ENCODE peak calls at places on chromosomes 7 and 10, in eight cellular contexts. I is right cardiac atrium; B is IMR-90; A is CD8-positive, alpha-beta memory T cell; J is colonic mucosa; F is fibroblast of villous mesenchyme; N is PC-3; R is upper lobe of right lung. U is an unnamed sample.

GRCh38 chr7:20331912-20332317 is 1.2 kb downstream of the ITGB8 start:
- DNase-seq in F (no peak), J (peak; percentile 54), A (no peak), B (no peak), N (peak; percentile 19), R (peak; percentile 50), I (no peak), U (no peak)

GRCh38 chr7:134954197-134955082 is 31.9 kb upstream of the AGBL3 start:
- DNase-seq in B (peak; percentile 54), F (peak; percentile 47), R (no peak), A (no peak), I (no peak), N (peak; percentile 50), J (no peak), U (peak; percentile 33)

GRCh38 chr10:17181751-17182150 is 19.7 kb downstream of the TRDMT1 start:
- DNase-seq in I (no peak), B (no peak), J (no peak), N (peak; percentile 25), A (no peak), R (peak; percentile 72), F (no peak), U (peak; percentile 61)

GRCh38 chr7:20577362-20578069 is 38.0 kb upstream of the ABCB5 start:
- DNase-seq in B (no peak), R (no peak), I (no peak), F (peak; percentile 11), N (no peak), A (no peak), J (no peak), U (no peak)

GRCh38 chr7:90580051-90580450 is 16.1 kb upstream of the CDK14 start:
- DNase-seq in F (no peak), B (no peak), J (no peak), A (no peak), R (no peak), I (no peak), N (peak; percentile 67), U (peak; percentile 86)

GRCh38 chr10:97089209-97089865 is 96.4 kb downstream of the SLIT1 start:
- DNase-seq in J (no peak), A (no peak), F (no peak), B (no peak), I (no peak), R (no peak), N (peak; percentile 37), U (peak; percentile 57)

GRCh38 chr10:17219024-17219423 is 9.0 kb upstream of the VIM start:
- DNase-seq in A (no peak), F (no peak), J (no peak), N (no peak), I (no peak), B (peak; percentile 80), R (no peak), U (peak; percentile 64)

GRCh38 chr10:29646238-29646902 is 11.6 kb upstream of the SVIL start:
- DNase-seq in N (peak; percentile 57), B (peak; percentile 36), A (no peak), R (no peak), F (peak; percentile 79), I (no peak), J (no peak), U (peak; percentile 96)

GRCh38 chr10:454860-455259 is 234.6 kb downstream of the DIP2C start:
- DNase-seq in B (peak; percentile 92), N (peak; percentile 84), I (peak; percentile 61), A (no peak), F (peak; percentile 83), R (no peak), J (no peak), U (peak; percentile 86)

GRCh38 chr10:126461289-126461688 is 73.0 kb upstream of the ADAM12 start:
- DNase-seq in B (no peak), A (no peak), J (no peak), N (no peak), R (no peak), F (no peak), I (no peak), U (no peak)

GRCh38 chr10:14879055-14879800 is 562 bp downstream of the SUV39H2 start:
- DNase-seq in I (no peak), R (no peak), J (peak; percentile 41), F (peak; percentile 18), N (no peak), B (no peak), A (peak; percentile 61), U (peak; percentile 23)

GRCh38 chr7:2090526-2091520 is 141.9 kb downstream of the MAD1L1 start:
- DNase-seq in B (no peak), A (no peak), R (no peak), J (no peak), I (no peak), F (no peak), N (no peak), U (no peak)

GRCh38 chr10:44422631-44423030 is 37.7 kb upstream of the CXCL12 start:
- DNase-seq in B (no peak), A (no peak), N (no peak), F (no peak), J (no peak), R (no peak), I (no peak), U (no peak)

GRCh38 chr10:42926831-42927230 is 144.2 kb downstream of the BMS1 start:
- DNase-seq in A (no peak), I (no peak), R (no peak), J (no peak), N (no peak), B (no peak), F (peak; percentile 25), U (no peak)

DNA sequence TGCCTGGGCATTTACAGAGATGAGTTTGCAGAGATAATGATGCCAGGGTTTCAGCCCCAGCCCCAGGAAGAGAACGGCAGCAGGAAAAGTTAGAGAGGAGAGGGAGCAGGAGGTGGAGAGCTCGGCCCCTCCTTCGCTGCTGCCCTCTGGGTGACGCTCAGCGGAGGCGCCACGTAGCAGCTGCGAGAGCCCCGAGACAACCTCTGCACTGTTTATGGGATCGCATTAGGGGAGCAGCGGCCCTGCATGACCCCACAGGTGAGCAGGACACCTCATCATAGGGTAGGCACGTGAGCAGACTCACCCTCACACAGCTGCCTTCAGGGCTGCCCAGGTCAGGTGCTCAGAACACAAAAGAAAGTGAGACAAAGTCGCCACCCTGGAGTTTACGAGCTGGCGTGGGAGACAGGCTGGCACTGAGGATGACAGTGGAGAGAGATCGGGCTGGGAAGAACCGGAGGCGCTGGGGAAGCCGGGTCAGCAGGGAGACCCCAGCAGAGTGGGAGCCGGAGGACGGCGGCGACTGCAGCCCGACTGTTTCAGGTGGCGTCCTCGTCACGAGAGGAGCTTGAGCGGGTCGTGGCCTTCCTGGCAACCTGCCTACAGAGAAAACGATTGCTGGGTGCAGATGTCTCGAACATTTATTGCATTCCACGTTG is 83.2 kb upstream of the INSIG1 start:
- DNase-seq in J (no peak), N (peak; percentile 43), F (peak; percentile 33), A (no peak), I (no peak), R (no peak), B (no peak), U (peak; percentile 15)
- H3K4me3 ChIP-seq in J (no peak overlapping the region), N (peak overlapping the region; percentile 66), F (peak overlapping the region; percentile 33), A (no peak overlapping the region), I (no peak overlapping the region), R (peak overlapping the region; percentile 33), B (no peak overlapping the region), U (peak overlapping the region; percentile 16)

GRCh38 chr10:33813415-33813814 is 478.9 kb upstream of the NRP1 start:
- DNase-seq in R (no peak), J (no peak), B (no peak), F (no peak), N (no peak), A (no peak), I (no peak), U (no peak)
- H3K4me3 ChIP-seq in R (no peak overlapping the region), J (no peak overlapping the region), B (no peak overlapping the region), F (no peak overlapping the region), N (no peak overlapping the region), A (no peak overlapping the region), I (no peak overlapping the region), U (no peak overlapping the region)

GRCh38 chr7:155203882-155204691 is 93.6 kb upstream of the INSIG1 start:
- DNase-seq in B (no peak), R (no peak), I (no peak), F (no peak), N (no peak), A (no peak), J (no peak), U (no peak)

GRCh38 chr7:155206286-155207020 is 91.2 kb upstream of the INSIG1 start:
- DNase-seq in A (peak; percentile 76), J (peak; percentile 39), R (peak; percentile 80), B (peak; percentile 89), F (peak; percentile 76), I (peak; percentile 83), N (peak; percentile 69), U (peak; percentile 20)

GRCh38 chr7:155204744-155205367 is 92.8 kb upstream of the INSIG1 start:
- DNase-seq in R (no peak), J (no peak), A (no peak), I (peak; percentile 35), B (no peak), F (no peak), N (no peak), U (no peak)

GRCh38 chr7:155207335-155208002 is 90.2 kb upstream of the INSIG1 start:
- DNase-seq in B (no peak), A (no peak), F (no peak), R (no peak), J (no peak), N (no peak), I (no peak), U (no peak)

GRCh38 chr7:155205368-155206285 is 92.1 kb upstream of the INSIG1 start:
- DNase-seq in B (peak; percentile 99), R (peak; percentile 91), I (peak; percentile 92), N (peak; percentile 94), A (peak; percentile 95), J (peak; percentile 80), F (peak; percentile 97), U (peak; percentile 94)
- H3K4me3 ChIP-seq in B (no peak overlapping the region), R (peak overlapping the region; percentile 45), I (peak overlapping the region; percentile 1), N (peak overlapping the region; percentile 62), A (peak overlapping the region; percentile 70), J (peak overlapping the region; percentile 11), F (peak overlapping the region; percentile 44), U (peak overlapping the region; percentile 21)

GRCh38 chr10:4847580-4848020 is 21.6 kb downstream of the AKR1E2 start:
- DNase-seq in A (no peak), F (peak; percentile 81), J (no peak), R (no peak), I (peak; percentile 78), B (peak; percentile 86), N (peak; percentile 46), U (peak; percentile 81)

GRCh38 chr10:4848341-4849041 is 22.5 kb downstream of the AKR1E2 start:
- DNase-seq in A (no peak), R (no peak), F (peak; percentile 11), B (no peak), N (no peak), I (no peak), J (no peak), U (no peak)

GRCh38 chr10:4849555-4850242 is 23.7 kb downstream of the AKR1E2 start:
- DNase-seq in F (peak; percentile 96), N (peak; percentile 88), A (peak; percentile 82), R (peak; percentile 95), I (peak; percentile 97), B (peak; percentile 96), J (peak; percentile 94), U (peak; percentile 90)

GRCh38 chr10:4850400-4850799 is 24.4 kb downstream of the AKR1E2 start:
- DNase-seq in I (no peak), J (no peak), R (no peak), A (no peak), B (no peak), N (no peak), F (no peak), U (no peak)

DNA sequence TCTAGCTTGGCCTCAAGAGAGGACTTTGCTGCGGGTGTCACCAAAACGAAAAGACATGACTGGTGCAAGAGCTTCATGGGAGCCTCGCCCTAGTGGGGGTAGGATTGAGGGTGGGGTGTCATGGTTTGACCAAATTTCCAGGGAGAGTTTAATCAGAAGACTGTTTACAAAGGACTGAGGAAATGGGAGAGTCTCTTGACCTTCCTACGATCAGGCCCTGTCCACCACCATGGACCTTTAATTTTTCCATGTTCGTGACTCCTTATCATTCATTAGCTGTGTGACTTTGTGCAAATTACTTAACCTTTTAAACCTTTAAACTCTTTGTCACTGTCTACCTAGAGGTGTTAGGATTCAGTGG is 23.0 kb downstream of the AKR1E2 start:
- DNase-seq in I (no peak), J (no peak), F (no peak), B (no peak), R (no peak), A (no peak), N (no peak), U (no peak)
- H3K4me3 ChIP-seq in I (no peak overlapping the region), J (no peak overlapping the region), F (no peak overlapping the region), B (no peak overlapping the region), R (no peak overlapping the region), A (no peak overlapping the region), N (no peak overlapping the region), U (no peak overlapping the region)